ENCODE peak calls at places on chromosome 15, in six cellular contexts. W, N, G, X, I and A are unnamed samples.

GRCh38 chr15:61621146-61621545 is 392.0 kb upstream of the RORA start:
- DNase-seq in W (peak; percentile 69), N (peak; percentile 10), G (no peak), X (peak; percentile 5), I (peak; percentile 21), A (no peak)

GRCh38 chr15:66702770-66703539 is 919 bp downstream of the SMAD6 start:
- DNase-seq in W (peak; percentile 69), N (no peak), G (peak; percentile 36), X (peak; percentile 65), I (no peak), A (no peak)

GRCh38 chr15:81265256-81265943 is 58.5 kb downstream of the STARD5 start:
- DNase-seq in W (no peak), N (no peak), G (no peak), X (no peak), I (no peak), A (no peak)

GRCh38 chr15:64934023-64934422 is 22.3 kb downstream of the ANKDD1A start:
- DNase-seq in W (no peak), N (no peak), G (no peak), X (no peak), I (no peak), A (no peak)

GRCh38 chr15:100189849-100190248 is 151.9 kb downstream of the ADAMTS17 start:
- DNase-seq in W (no peak), N (no peak), G (peak; percentile 48), X (no peak), I (no peak), A (no peak)

GRCh38 chr15:22913646-22914380 is 66.4 kb downstream of the CYFIP1 start:
- DNase-seq in W (no peak), N (no peak), G (no peak), X (no peak), I (no peak), A (no peak)

GRCh38 chr15:70088427-70088826 is 9.3 kb downstream of the TLE3 start:
- DNase-seq in W (no peak), N (no peak), G (no peak), X (no peak), I (no peak), A (no peak)

GRCh38 chr15:66215811-66216210 is 37.7 kb downstream of the MEGF11 start:
- DNase-seq in W (no peak), N (no peak), G (no peak), X (no peak), I (no peak), A (no peak)

GRCh38 chr15:77642793-77643430 is 10.2 kb upstream of the LINGO1 start:
- DNase-seq in W (no peak), N (peak; percentile 37), G (no peak), X (no peak), I (no peak), A (no peak)

GRCh38 chr15:63833246-63833696 is 477 bp downstream of the HERC1 start:
- DNase-seq in W (peak; percentile 90), N (peak; percentile 32), G (peak; percentile 64), X (peak; percentile 83), I (no peak), A (no peak)

GRCh38 chr15:31977812-31978662 is 52.3 kb upstream of the CHRNA7 start:
- DNase-seq in W (peak; percentile 88), N (no peak), G (peak; percentile 18), X (peak; percentile 68), I (peak; percentile 26), A (no peak)

GRCh38 chr15:34280193-34280592 is 55.4 kb downstream of the EMC4 start:
- DNase-seq in W (no peak), N (no peak), G (no peak), X (no peak), I (no peak), A (no peak)

GRCh38 chr15:76983588-76984379 is 11.1 kb upstream of the PSTPIP1 start:
- DNase-seq in W (no peak), N (no peak), G (no peak), X (peak; percentile 15), I (no peak), A (no peak)

GRCh38 chr15:72488558-72488957 is 14.4 kb downstream of the ARIH1 start:
- DNase-seq in W (no peak), N (no peak), G (no peak), X (no peak), I (no peak), A (no peak)

GRCh38 chr15:38707802-38708671 is 143.4 kb upstream of the RASGRP1 start:
- DNase-seq in W (peak; percentile 71), N (peak; percentile 52), G (peak; percentile 50), X (peak; percentile 78), I (peak; percentile 87), A (no peak)

GRCh38 chr15:38440353-38441129 is 13.4 kb upstream of the FAM98B start:
- DNase-seq in W (peak; percentile 58), N (peak; percentile 46), G (peak; percentile 32), X (peak; percentile 60), I (peak; percentile 67), A (peak; percentile 12)

GRCh38 chr15:50753463-50753862 is 12.0 kb downstream of the SPPL2A start:
- DNase-seq in W (no peak), N (no peak), G (peak; percentile 39), X (no peak), I (no peak), A (no peak)

GRCh38 chr15:60128710-60129109 is 124.6 kb downstream of the FOXB1 start:
- DNase-seq in W (no peak), N (no peak), G (no peak), X (no peak), I (no peak), A (no peak)

GRCh38 chr15:92053727-92054316 is 200.3 kb downstream of the SLCO3A1 start:
- DNase-seq in W (no peak), N (no peak), G (no peak), X (no peak), I (no peak), A (no peak)

GRCh38 chr15:29854413-29854812 is 32.1 kb upstream of the TJP1 start:
- DNase-seq in W (no peak), N (peak; percentile 54), G (no peak), X (peak; percentile 25), I (no peak), A (no peak)

GRCh38 chr15:70160803-70161565 is 63.3 kb upstream of the TLE3 start:
- DNase-seq in W (no peak), N (no peak), G (no peak), X (no peak), I (no peak), A (no peak)

GRCh38 chr15:71386448-71387236 is 271.4 kb downstream of the THSD4 start:
- DNase-seq in W (peak; percentile 43), N (no peak), G (no peak), X (no peak), I (peak; percentile 44), A (no peak)

GRCh38 chr15:58453931-58454793 is 22.4 kb downstream of the LIPC start:
- DNase-seq in W (no peak), N (no peak), G (no peak), X (peak; percentile 16), I (no peak), A (no peak)

GRCh38 chr15:40445411-40446055 is 4.8 kb downstream of the BAHD1 start:
- DNase-seq in W (no peak), N (no peak), G (peak; percentile 77), X (peak; percentile 75), I (no peak), A (no peak)

GRCh38 chr15:71455107-71455506 is 339.8 kb downstream of the THSD4 start:
- DNase-seq in W (no peak), N (no peak), G (no peak), X (no peak), I (no peak), A (no peak)

GRCh38 chr15:64009798-64010241 is 36.5 kb downstream of the DAPK2 start:
- DNase-seq in W (no peak), N (peak; percentile 88), G (peak; percentile 74), X (peak; percentile 87), I (no peak), A (no peak)

GRCh38 chr15:33104276-33104675 is 90.2 kb downstream of the FMN1 start:
- DNase-seq in W (no peak), N (peak; percentile 81), G (peak; percentile 87), X (peak; percentile 71), I (peak; percentile 72), A (no peak)

GRCh38 chr15:100690032-100690785 is 87.8 kb downstream of the ASB7 start:
- DNase-seq in W (no peak), N (no peak), G (no peak), X (no peak), I (no peak), A (no peak)

GRCh38 chr15:78944202-78944625 is 632 bp downstream of the CTSH start:
- DNase-seq in W (no peak), N (no peak), G (no peak), X (no peak), I (no peak), A (no peak)

GRCh38 chr15:29920515-29920914 is 98.2 kb upstream of the TJP1 start:
- DNase-seq in W (no peak), N (peak; percentile 86), G (peak; percentile 60), X (peak; percentile 24), I (no peak), A (no peak)

GRCh38 chr15:89406756-89407650 is 72.4 kb upstream of the POLG start:
- DNase-seq in W (peak; percentile 72), N (no peak), G (no peak), X (peak; percentile 21), I (no peak), A (no peak)
- TF ChIP-seq EZH2 in W (peak; percentile 98), N (peak; percentile 85), G (no peak), X (peak; percentile 73), I (no peak), A (no peak)

DNA sequence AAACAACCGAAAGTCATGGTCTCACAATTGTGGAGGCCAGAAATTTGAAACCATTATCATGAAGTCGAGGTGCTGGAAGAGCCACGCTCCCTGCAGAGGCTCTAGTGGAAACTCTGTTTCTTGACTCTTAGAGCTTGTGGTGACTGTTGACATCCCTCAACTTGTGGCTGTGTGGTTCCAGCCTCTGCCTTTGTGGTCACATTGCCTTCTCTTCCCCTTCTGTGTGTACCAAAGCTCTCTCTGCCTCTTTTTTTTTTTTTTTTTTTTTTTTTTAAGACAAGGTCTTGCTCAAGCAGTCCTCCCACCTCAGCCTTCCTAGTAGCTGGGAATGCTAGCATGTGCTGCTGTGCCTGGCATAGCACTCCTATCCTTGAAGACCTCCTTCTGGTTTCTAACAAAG is 48.7 kb upstream of the CRTC3 start:
- DNase-seq in W (no peak), N (no peak), G (peak; percentile 52), X (no peak), I (no peak), A (no peak)
- H3K9ac ChIP-seq in W (no peak overlapping the region), N (no peak overlapping the region), G (no peak overlapping the region), X (no peak overlapping the region), I (no peak overlapping the region), A (no peak overlapping the region)

GRCh38 chr15:96365781-96366525 is 35.5 kb downstream of the NR2F2 start:
- DNase-seq in W (peak; percentile 65), N (no peak), G (no peak), X (no peak), I (no peak), A (no peak)
- TF ChIP-seq EZH2 in W (peak; percentile 70), N (peak; percentile 83), G (no peak), X (no peak), I (no peak), A (no peak)

GRCh38 chr15:93152264-93152884 is 63.4 kb upstream of the RGMA start:
- DNase-seq in W (no peak), N (no peak), G (no peak), X (no peak), I (no peak), A (no peak)
- H3K9ac ChIP-seq in W (no peak overlapping the region), N (no peak overlapping the region), G (no peak overlapping the region), X (no peak overlapping the region), I (no peak overlapping the region), A (no peak overlapping the region)

GRCh38 chr15:45187894-45188830 is at the start of gene SHF:
- DNase-seq in W (peak; percentile 95), N (no peak), G (peak; percentile 50), X (peak; percentile 48), I (peak; percentile 49), A (no peak)
- TF ChIP-seq EZH2 in W (no peak), N (no peak), G (peak; percentile 53), X (no peak), I (no peak), A (no peak)